ENCODE peak calls at places on chromosome 6, in eight cellular contexts. G, C, Q, V, S, R, P and B are unnamed samples.

GRCh38 chr6:94389218-94389617 is 969.9 kb upstream of the EPHA7 start:
- DNase-seq in G (no peak), C (no peak), Q (no peak), V (no peak), S (no peak), R (no peak), P (no peak), B (no peak)

GRCh38 chr6:84172080-84172479 is 55.4 kb downstream of the CEP162 start:
- DNase-seq in G (no peak), C (no peak), Q (no peak), V (no peak), S (no peak), R (no peak), P (no peak), B (no peak)

GRCh38 chr6:138830273-138830672 is 34.4 kb downstream of the ECT2L start:
- DNase-seq in G (no peak), C (no peak), Q (no peak), V (no peak), S (no peak), R (no peak), P (no peak), B (no peak)

GRCh38 chr6:109236140-109237081 is 141.1 kb downstream of the CEP57L1 start:
- DNase-seq in G (no peak), C (no peak), Q (peak; percentile 17), V (no peak), S (no peak), R (no peak), P (peak; percentile 72), B (peak; percentile 79)

GRCh38 chr6:16278750-16279149 is 40.4 kb downstream of the GMPR start:
- DNase-seq in G (no peak), C (no peak), Q (no peak), V (no peak), S (no peak), R (no peak), P (no peak), B (no peak)

GRCh38 chr6:94548211-94548610 is 1029.1 kb upstream of the MANEA start:
- DNase-seq in G (no peak), C (no peak), Q (no peak), V (no peak), S (no peak), R (no peak), P (no peak), B (no peak)

GRCh38 chr6:106975699-106976032 is 1.1 kb upstream of the CD24 start:
- DNase-seq in G (no peak), C (peak; percentile 5), Q (no peak), V (no peak), S (no peak), R (no peak), P (no peak), B (no peak)

GRCh38 chr6:157264701-157265100 is 58.6 kb downstream of the TMEM242 start:
- DNase-seq in G (no peak), C (no peak), Q (no peak), V (peak; percentile 24), S (no peak), R (no peak), P (no peak), B (peak; percentile 47)

GRCh38 chr6:75855047-75855446 is 106.0 kb downstream of the MYO6 start:
- DNase-seq in G (peak; percentile 5), C (peak; percentile 77), Q (no peak), V (peak; percentile 81), S (no peak), R (no peak), P (peak; percentile 66), B (no peak)

GRCh38 chr6:158772851-158773371 is 46.3 kb downstream of the EZR start:
- DNase-seq in G (no peak), C (peak; percentile 35), Q (no peak), V (peak; percentile 33), S (no peak), R (no peak), P (no peak), B (peak; percentile 83)

GRCh38 chr6:135722679-135723078 is 128.8 kb upstream of the PDE7B start:
- DNase-seq in G (no peak), C (peak; percentile 91), Q (no peak), V (peak; percentile 96), S (no peak), R (no peak), P (peak; percentile 42), B (no peak)

GRCh38 chr6:98946877-98947410 is 802 bp downstream of the FBXL4 start:
- DNase-seq in G (peak; percentile 54), C (peak; percentile 26), Q (peak; percentile 41), V (peak; percentile 21), S (peak; percentile 4), R (no peak), P (peak; percentile 62), B (peak; percentile 53)

GRCh38 chr6:130365166-130366010 is 429 bp upstream of the TMEM200A start:
- DNase-seq in G (peak; percentile 30), C (peak; percentile 63), Q (peak; percentile 21), V (peak; percentile 63), S (no peak), R (peak; percentile 40), P (peak; percentile 37), B (peak; percentile 74)

GRCh38 chr6:152750694-152751093 is at the start of gene VIP:
- DNase-seq in G (no peak), C (peak; percentile 36), Q (no peak), V (peak; percentile 46), S (no peak), R (no peak), P (no peak), B (no peak)

GRCh38 chr6:140779341-140779740 is 1353.4 kb upstream of the GJE1 start:
- DNase-seq in G (no peak), C (peak; percentile 62), Q (no peak), V (peak; percentile 81), S (no peak), R (no peak), P (no peak), B (no peak)

GRCh38 chr6:106922626-106923025 is 51.9 kb downstream of the CD24 start:
- DNase-seq in G (no peak), C (no peak), Q (no peak), V (no peak), S (no peak), R (no peak), P (no peak), B (no peak)

GRCh38 chr6:18262812-18263560 is 1.3 kb downstream of the DEK start:
- DNase-seq in G (peak; percentile 24), C (peak; percentile 17), Q (no peak), V (peak; percentile 28), S (no peak), R (peak; percentile 69), P (no peak), B (no peak)

GRCh38 chr6:151060096-151060741 is 179.5 kb upstream of the AKAP12 start:
- DNase-seq in G (no peak), C (peak; percentile 98), Q (no peak), V (peak; percentile 98), S (no peak), R (no peak), P (no peak), B (no peak)

GRCh38 chr6:42101186-42101657 is 41.2 kb downstream of the C6orf132 start:
- DNase-seq in G (no peak), C (peak; percentile 46), Q (no peak), V (peak; percentile 65), S (no peak), R (no peak), P (no peak), B (no peak)

GRCh38 chr6:26286168-26286854 is 78.7 kb upstream of the BTN3A2 start:
- DNase-seq in G (peak; percentile 82), C (peak; percentile 68), Q (peak; percentile 82), V (peak; percentile 56), S (no peak), R (no peak), P (peak; percentile 78), B (peak; percentile 72)